ENCODE peak calls at places on chromosome 1, in four cellular contexts. One of them, this sample, is unnamed.

GRCh38 chr1:22886211-22886610 is 86.5 kb downstream of the LACTBL1 start:
- DNase-seq in HL-60: no peak
- DNase-seq in stimulated activated naive CD4-positive, alpha-beta T cell treated with Interleukin-2 at 50 U/mL for 16 hours: no peak
- DNase-seq in PC-9: no peak
- DNase-seq in this sample: no peak

GRCh38 chr1:221272940-221273339 is 393.7 kb downstream of the HLX start:
- DNase-seq in HL-60: peak
- DNase-seq in PC-9: no peak
- DNase-seq in stimulated activated naive CD4-positive, alpha-beta T cell treated with Interleukin-2 at 50 U/mL for 16 hours: no peak
- DNase-seq in this sample: no peak

GRCh38 chr1:150558761-150559626 is 9.8 kb downstream of the ADAMTSL4 start:
- DNase-seq in stimulated activated naive CD4-positive, alpha-beta T cell treated with Interleukin-2 at 50 U/mL for 16 hours: no peak
- DNase-seq in PC-9: no peak
- DNase-seq in HL-60: no peak
- DNase-seq in this sample: no peak

GRCh38 chr1:173020138-173020742 is 30.5 kb downstream of the TNFSF18 start:
- DNase-seq in PC-9: no peak
- DNase-seq in stimulated activated naive CD4-positive, alpha-beta T cell treated with Interleukin-2 at 50 U/mL for 16 hours: no peak
- DNase-seq in HL-60: no peak
- DNase-seq in this sample: no peak

GRCh38 chr1:224170748-224171478 is 12.1 kb upstream of the DEGS1 start:
- DNase-seq in HL-60: peak
- DNase-seq in stimulated activated naive CD4-positive, alpha-beta T cell treated with Interleukin-2 at 50 U/mL for 16 hours: no peak
- DNase-seq in PC-9: peak
- DNase-seq in this sample: peak

GRCh38 chr1:186841599-186841998 is 12.8 kb downstream of the PLA2G4A start:
- DNase-seq in HL-60: no peak
- DNase-seq in PC-9: no peak
- DNase-seq in stimulated activated naive CD4-positive, alpha-beta T cell treated with Interleukin-2 at 50 U/mL for 16 hours: no peak
- DNase-seq in this sample: no peak

GRCh38 chr1:20345419-20345818 is 54.7 kb downstream of the VWA5B1 start:
- DNase-seq in PC-9: no peak
- DNase-seq in HL-60: no peak
- DNase-seq in stimulated activated naive CD4-positive, alpha-beta T cell treated with Interleukin-2 at 50 U/mL for 16 hours: no peak
- DNase-seq in this sample: no peak

GRCh38 chr1:203290261-203291089 is 14.8 kb upstream of the BTG2 start:
- DNase-seq in PC-9: no peak
- DNase-seq in stimulated activated naive CD4-positive, alpha-beta T cell treated with Interleukin-2 at 50 U/mL for 16 hours: peak
- DNase-seq in HL-60: no peak
- DNase-seq in this sample: peak

GRCh38 chr1:167739752-167740151 is 18.0 kb downstream of the MPZL1 start:
- DNase-seq in HL-60: no peak
- DNase-seq in stimulated activated naive CD4-positive, alpha-beta T cell treated with Interleukin-2 at 50 U/mL for 16 hours: no peak
- DNase-seq in PC-9: no peak
- DNase-seq in this sample: no peak

GRCh38 chr1:155889566-155889965 is 21.6 kb downstream of the RIT1 start:
- DNase-seq in HL-60: no peak
- DNase-seq in PC-9: no peak
- DNase-seq in stimulated activated naive CD4-positive, alpha-beta T cell treated with Interleukin-2 at 50 U/mL for 16 hours: no peak
- DNase-seq in this sample: no peak

GRCh38 chr1:162193815-162194214 is 124.3 kb downstream of the NOS1AP start:
- DNase-seq in stimulated activated naive CD4-positive, alpha-beta T cell treated with Interleukin-2 at 50 U/mL for 16 hours: no peak
- DNase-seq in PC-9: no peak
- DNase-seq in HL-60: no peak
- DNase-seq in this sample: peak

GRCh38 chr1:17653728-17654351 is 101.3 kb upstream of the ACTL8 start:
- DNase-seq in PC-9: no peak
- DNase-seq in stimulated activated naive CD4-positive, alpha-beta T cell treated with Interleukin-2 at 50 U/mL for 16 hours: no peak
- DNase-seq in HL-60: peak
- DNase-seq in this sample: peak

GRCh38 chr1:34477632-34478141 is 277.2 kb upstream of the GJB5 start:
- DNase-seq in stimulated activated naive CD4-positive, alpha-beta T cell treated with Interleukin-2 at 50 U/mL for 16 hours: no peak
- DNase-seq in HL-60: no peak
- DNase-seq in PC-9: no peak
- DNase-seq in this sample: no peak

GRCh38 chr1:1157914-1158710 is 15.6 kb upstream of the TTLL10 start:
- DNase-seq in PC-9: peak
- DNase-seq in HL-60: no peak
- DNase-seq in stimulated activated naive CD4-positive, alpha-beta T cell treated with Interleukin-2 at 50 U/mL for 16 hours: peak
- DNase-seq in this sample: peak

GRCh38 chr1:50610563-50610962 is 187.3 kb upstream of the DMRTA2 start:
- DNase-seq in HL-60: no peak
- DNase-seq in PC-9: no peak
- DNase-seq in stimulated activated naive CD4-positive, alpha-beta T cell treated with Interleukin-2 at 50 U/mL for 16 hours: no peak
- DNase-seq in this sample: peak

GRCh38 chr1:33147997-33148314 is 33.9 kb downstream of the TRIM62 start:
- DNase-seq in HL-60: no peak
- DNase-seq in PC-9: no peak
- DNase-seq in stimulated activated naive CD4-positive, alpha-beta T cell treated with Interleukin-2 at 50 U/mL for 16 hours: no peak
- DNase-seq in this sample: peak

GRCh38 chr1:19208710-19209438 is 1.2 kb downstream of the UBR4 start:
- DNase-seq in PC-9: no peak
- DNase-seq in stimulated activated naive CD4-positive, alpha-beta T cell treated with Interleukin-2 at 50 U/mL for 16 hours: no peak
- DNase-seq in HL-60: no peak
- DNase-seq in this sample: no peak

GRCh38 chr1:81407463-81407862 is 393.3 kb upstream of the ADGRL2 start:
- DNase-seq in stimulated activated naive CD4-positive, alpha-beta T cell treated with Interleukin-2 at 50 U/mL for 16 hours: no peak
- DNase-seq in PC-9: no peak
- DNase-seq in HL-60: no peak
- DNase-seq in this sample: no peak

GRCh38 chr1:153357076-153357852 is 390 bp upstream of the S100A9 start:
- DNase-seq in stimulated activated naive CD4-positive, alpha-beta T cell treated with Interleukin-2 at 50 U/mL for 16 hours: no peak
- DNase-seq in PC-9: peak
- DNase-seq in HL-60: peak
- DNase-seq in this sample: no peak

GRCh38 chr1:64043976-64044375 is 159.4 kb upstream of the UBE2U start:
- DNase-seq in HL-60: no peak
- DNase-seq in PC-9: no peak
- DNase-seq in stimulated activated naive CD4-positive, alpha-beta T cell treated with Interleukin-2 at 50 U/mL for 16 hours: no peak
- DNase-seq in this sample: peak

GRCh38 chr1:98406346-98407088 is 255.0 kb upstream of the SNX7 start:
- DNase-seq in PC-9: no peak
- DNase-seq in stimulated activated naive CD4-positive, alpha-beta T cell treated with Interleukin-2 at 50 U/mL for 16 hours: no peak
- DNase-seq in HL-60: no peak
- DNase-seq in this sample: no peak

GRCh38 chr1:30186586-30186985 is 536.8 kb downstream of the MATN1 start:
- DNase-seq in stimulated activated naive CD4-positive, alpha-beta T cell treated with Interleukin-2 at 50 U/mL for 16 hours: no peak
- DNase-seq in HL-60: no peak
- DNase-seq in PC-9: no peak
- DNase-seq in this sample: no peak

GRCh38 chr1:2014726-2015382 is 4.3 kb upstream of the GABRD start:
- DNase-seq in stimulated activated naive CD4-positive, alpha-beta T cell treated with Interleukin-2 at 50 U/mL for 16 hours: no peak
- DNase-seq in HL-60: no peak
- DNase-seq in PC-9: no peak
- DNase-seq in this sample: no peak

This sample was measured in neural progenitor cell.